ENCODE peak calls at places on chromosome 1, in nine cellular contexts. One of them, this sample, is unnamed.

GRCh38 chr1:188070848-188071247 is 1242.1 kb downstream of the PLA2G4A start:
- DNase-seq in posterior cingulate gyrus: no peak
- DNase-seq in dermis microvascular lymphatic vessel endothelial cell: no peak
- DNase-seq in cardiac fibroblast: no peak
- DNase-seq in H9: peak; percentile 50
- DNase-seq in naive thymus-derived CD8-positive, alpha-beta T cell: no peak
- DNase-seq in progenitor cell of endocrine pancreas: no peak
- DNase-seq in stimulated activated CD4-positive, alpha-beta T cell treated with anti-CD3 and anti-CD28 coated beads, Interleukin-12 subunit alpha, Interleukin-12 subunit beta, amount 100 ng/mL, for 4 hours: no peak
- DNase-seq in foreskin fibroblast: no peak
- DNase-seq in this sample: no peak

GRCh38 chr1:28510350-28511223 is 4.7 kb downstream of the RCC1 start:
- DNase-seq in posterior cingulate gyrus: no peak
- DNase-seq in dermis microvascular lymphatic vessel endothelial cell: peak; percentile 59
- DNase-seq in cardiac fibroblast: peak; percentile 63
- DNase-seq in H9: peak; percentile 59
- DNase-seq in naive thymus-derived CD8-positive, alpha-beta T cell: no peak
- DNase-seq in progenitor cell of endocrine pancreas: no peak
- DNase-seq in stimulated activated CD4-positive, alpha-beta T cell treated with anti-CD3 and anti-CD28 coated beads, Interleukin-12 subunit alpha, Interleukin-12 subunit beta, amount 100 ng/mL, for 4 hours: peak; percentile 34
- DNase-seq in foreskin fibroblast: no peak
- DNase-seq in this sample: peak; percentile 47

GRCh38 chr1:228198977-228199590 is 8.8 kb upstream of the OBSCN start:
- DNase-seq in posterior cingulate gyrus: no peak
- DNase-seq in dermis microvascular lymphatic vessel endothelial cell: no peak
- DNase-seq in cardiac fibroblast: peak; percentile 43
- DNase-seq in H9: no peak
- DNase-seq in naive thymus-derived CD8-positive, alpha-beta T cell: no peak
- DNase-seq in progenitor cell of endocrine pancreas: no peak
- DNase-seq in stimulated activated CD4-positive, alpha-beta T cell treated with anti-CD3 and anti-CD28 coated beads, Interleukin-12 subunit alpha, Interleukin-12 subunit beta, amount 100 ng/mL, for 4 hours: no peak
- DNase-seq in foreskin fibroblast: no peak
- DNase-seq in this sample: no peak

GRCh38 chr1:17377325-17377953 is 5.4 kb downstream of the PADI6 start:
- DNase-seq in posterior cingulate gyrus: no peak
- DNase-seq in dermis microvascular lymphatic vessel endothelial cell: no peak
- DNase-seq in cardiac fibroblast: no peak
- DNase-seq in H9: peak; percentile 69
- DNase-seq in naive thymus-derived CD8-positive, alpha-beta T cell: no peak
- DNase-seq in progenitor cell of endocrine pancreas: no peak
- DNase-seq in stimulated activated CD4-positive, alpha-beta T cell treated with anti-CD3 and anti-CD28 coated beads, Interleukin-12 subunit alpha, Interleukin-12 subunit beta, amount 100 ng/mL, for 4 hours: no peak
- DNase-seq in foreskin fibroblast: no peak
- DNase-seq in this sample: no peak

GRCh38 chr1:170664828-170665617 is 1.1 kb downstream of the PRRX1 start:
- DNase-seq in posterior cingulate gyrus: no peak
- DNase-seq in dermis microvascular lymphatic vessel endothelial cell: peak; percentile 42
- DNase-seq in cardiac fibroblast: peak; percentile 69
- DNase-seq in H9: peak; percentile 59
- DNase-seq in naive thymus-derived CD8-positive, alpha-beta T cell: no peak
- DNase-seq in progenitor cell of endocrine pancreas: no peak
- DNase-seq in stimulated activated CD4-positive, alpha-beta T cell treated with anti-CD3 and anti-CD28 coated beads, Interleukin-12 subunit alpha, Interleukin-12 subunit beta, amount 100 ng/mL, for 4 hours: no peak
- DNase-seq in foreskin fibroblast: peak; percentile 53
- DNase-seq in this sample: no peak

GRCh38 chr1:199529324-199529723 is 498.2 kb upstream of the NR5A2 start:
- DNase-seq in posterior cingulate gyrus: no peak
- DNase-seq in dermis microvascular lymphatic vessel endothelial cell: no peak
- DNase-seq in cardiac fibroblast: no peak
- DNase-seq in H9: no peak
- DNase-seq in naive thymus-derived CD8-positive, alpha-beta T cell: no peak
- DNase-seq in progenitor cell of endocrine pancreas: no peak
- DNase-seq in stimulated activated CD4-positive, alpha-beta T cell treated with anti-CD3 and anti-CD28 coated beads, Interleukin-12 subunit alpha, Interleukin-12 subunit beta, amount 100 ng/mL, for 4 hours: no peak
- DNase-seq in foreskin fibroblast: no peak
- DNase-seq in this sample: no peak

GRCh38 chr1:198967566-198967965 is 328.7 kb downstream of the PTPRC start:
- DNase-seq in posterior cingulate gyrus: no peak
- DNase-seq in dermis microvascular lymphatic vessel endothelial cell: no peak
- DNase-seq in cardiac fibroblast: no peak
- DNase-seq in H9: no peak
- DNase-seq in naive thymus-derived CD8-positive, alpha-beta T cell: no peak
- DNase-seq in progenitor cell of endocrine pancreas: no peak
- DNase-seq in stimulated activated CD4-positive, alpha-beta T cell treated with anti-CD3 and anti-CD28 coated beads, Interleukin-12 subunit alpha, Interleukin-12 subunit beta, amount 100 ng/mL, for 4 hours: no peak
- DNase-seq in foreskin fibroblast: no peak
- DNase-seq in this sample: no peak

GRCh38 chr1:224579526-224579925 is 36.6 kb upstream of the CNIH3 start:
- DNase-seq in posterior cingulate gyrus: no peak
- DNase-seq in dermis microvascular lymphatic vessel endothelial cell: no peak
- DNase-seq in cardiac fibroblast: peak; percentile 38
- DNase-seq in H9: no peak
- DNase-seq in naive thymus-derived CD8-positive, alpha-beta T cell: no peak
- DNase-seq in progenitor cell of endocrine pancreas: no peak
- DNase-seq in stimulated activated CD4-positive, alpha-beta T cell treated with anti-CD3 and anti-CD28 coated beads, Interleukin-12 subunit alpha, Interleukin-12 subunit beta, amount 100 ng/mL, for 4 hours: no peak
- DNase-seq in foreskin fibroblast: peak; percentile 91
- DNase-seq in this sample: no peak

GRCh38 chr1:64228181-64228957 is 24.9 kb downstream of the UBE2U start:
- DNase-seq in posterior cingulate gyrus: no peak
- DNase-seq in dermis microvascular lymphatic vessel endothelial cell: no peak
- DNase-seq in cardiac fibroblast: peak; percentile 83
- DNase-seq in H9: no peak
- DNase-seq in naive thymus-derived CD8-positive, alpha-beta T cell: no peak
- DNase-seq in progenitor cell of endocrine pancreas: no peak
- DNase-seq in stimulated activated CD4-positive, alpha-beta T cell treated with anti-CD3 and anti-CD28 coated beads, Interleukin-12 subunit alpha, Interleukin-12 subunit beta, amount 100 ng/mL, for 4 hours: no peak
- DNase-seq in foreskin fibroblast: peak; percentile 57
- DNase-seq in this sample: no peak

GRCh38 chr1:159828916-159829634 is 2.4 kb downstream of the SLAMF8 start:
- DNase-seq in posterior cingulate gyrus: peak; percentile 34
- DNase-seq in dermis microvascular lymphatic vessel endothelial cell: peak; percentile 39
- DNase-seq in cardiac fibroblast: peak; percentile 10
- DNase-seq in H9: peak; percentile 74
- DNase-seq in naive thymus-derived CD8-positive, alpha-beta T cell: no peak
- DNase-seq in progenitor cell of endocrine pancreas: no peak
- DNase-seq in stimulated activated CD4-positive, alpha-beta T cell treated with anti-CD3 and anti-CD28 coated beads, Interleukin-12 subunit alpha, Interleukin-12 subunit beta, amount 100 ng/mL, for 4 hours: no peak
- DNase-seq in foreskin fibroblast: no peak
- DNase-seq in this sample: no peak

GRCh38 chr1:47751188-47751587 is 246.0 kb downstream of the TRABD2B start:
- DNase-seq in posterior cingulate gyrus: no peak
- DNase-seq in dermis microvascular lymphatic vessel endothelial cell: peak; percentile 12
- DNase-seq in cardiac fibroblast: no peak
- DNase-seq in H9: no peak
- DNase-seq in naive thymus-derived CD8-positive, alpha-beta T cell: no peak
- DNase-seq in progenitor cell of endocrine pancreas: no peak
- DNase-seq in stimulated activated CD4-positive, alpha-beta T cell treated with anti-CD3 and anti-CD28 coated beads, Interleukin-12 subunit alpha, Interleukin-12 subunit beta, amount 100 ng/mL, for 4 hours: no peak
- DNase-seq in foreskin fibroblast: no peak
- DNase-seq in this sample: no peak

GRCh38 chr1:59188413-59189213 is 108.3 kb upstream of the FGGY start:
- DNase-seq in posterior cingulate gyrus: no peak
- DNase-seq in dermis microvascular lymphatic vessel endothelial cell: no peak
- DNase-seq in cardiac fibroblast: no peak
- DNase-seq in H9: no peak
- DNase-seq in naive thymus-derived CD8-positive, alpha-beta T cell: no peak
- DNase-seq in progenitor cell of endocrine pancreas: no peak
- DNase-seq in stimulated activated CD4-positive, alpha-beta T cell treated with anti-CD3 and anti-CD28 coated beads, Interleukin-12 subunit alpha, Interleukin-12 subunit beta, amount 100 ng/mL, for 4 hours: no peak
- DNase-seq in foreskin fibroblast: no peak
- DNase-seq in this sample: no peak

GRCh38 chr1:173315296-173315695 is 108.2 kb upstream of the TNFSF4 start:
- DNase-seq in posterior cingulate gyrus: no peak
- DNase-seq in dermis microvascular lymphatic vessel endothelial cell: no peak
- DNase-seq in cardiac fibroblast: no peak
- DNase-seq in H9: no peak
- DNase-seq in naive thymus-derived CD8-positive, alpha-beta T cell: no peak
- DNase-seq in progenitor cell of endocrine pancreas: no peak
- DNase-seq in stimulated activated CD4-positive, alpha-beta T cell treated with anti-CD3 and anti-CD28 coated beads, Interleukin-12 subunit alpha, Interleukin-12 subunit beta, amount 100 ng/mL, for 4 hours: no peak
- DNase-seq in foreskin fibroblast: no peak
- DNase-seq in this sample: no peak

GRCh38 chr1:8976896-8977295 is 31.2 kb downstream of the CA6 start:
- DNase-seq in posterior cingulate gyrus: no peak
- DNase-seq in dermis microvascular lymphatic vessel endothelial cell: no peak
- DNase-seq in cardiac fibroblast: no peak
- DNase-seq in H9: no peak
- DNase-seq in naive thymus-derived CD8-positive, alpha-beta T cell: no peak
- DNase-seq in progenitor cell of endocrine pancreas: no peak
- DNase-seq in stimulated activated CD4-positive, alpha-beta T cell treated with anti-CD3 and anti-CD28 coated beads, Interleukin-12 subunit alpha, Interleukin-12 subunit beta, amount 100 ng/mL, for 4 hours: no peak
- DNase-seq in foreskin fibroblast: no peak
- DNase-seq in this sample: no peak

GRCh38 chr1:232059726-232060360 is 433.3 kb downstream of the DISC1 start:
- DNase-seq in posterior cingulate gyrus: no peak
- DNase-seq in dermis microvascular lymphatic vessel endothelial cell: no peak
- DNase-seq in cardiac fibroblast: no peak
- DNase-seq in H9: no peak
- DNase-seq in naive thymus-derived CD8-positive, alpha-beta T cell: no peak
- DNase-seq in progenitor cell of endocrine pancreas: no peak
- DNase-seq in stimulated activated CD4-positive, alpha-beta T cell treated with anti-CD3 and anti-CD28 coated beads, Interleukin-12 subunit alpha, Interleukin-12 subunit beta, amount 100 ng/mL, for 4 hours: no peak
- DNase-seq in foreskin fibroblast: no peak
- DNase-seq in this sample: no peak

GRCh38 chr1:32539584-32540571 is 651 bp downstream of the ZBTB8A start:
- DNase-seq in posterior cingulate gyrus: peak; percentile 18
- DNase-seq in dermis microvascular lymphatic vessel endothelial cell: peak; percentile 56
- DNase-seq in cardiac fibroblast: peak; percentile 63
- DNase-seq in H9: peak; percentile 46
- DNase-seq in naive thymus-derived CD8-positive, alpha-beta T cell: peak; percentile 7
- DNase-seq in progenitor cell of endocrine pancreas: peak; percentile 51
- DNase-seq in stimulated activated CD4-positive, alpha-beta T cell treated with anti-CD3 and anti-CD28 coated beads, Interleukin-12 subunit alpha, Interleukin-12 subunit beta, amount 100 ng/mL, for 4 hours: peak; percentile 6
- DNase-seq in foreskin fibroblast: peak; percentile 45
- DNase-seq in this sample: no peak

GRCh38 chr1:156860113-156860638 is 489 bp upstream of the NTRK1 start:
- DNase-seq in posterior cingulate gyrus: peak; percentile 47
- DNase-seq in dermis microvascular lymphatic vessel endothelial cell: peak; percentile 48
- DNase-seq in cardiac fibroblast: peak; percentile 59
- DNase-seq in H9: peak; percentile 71
- DNase-seq in naive thymus-derived CD8-positive, alpha-beta T cell: peak; percentile 56
- DNase-seq in progenitor cell of endocrine pancreas: peak; percentile 39
- DNase-seq in stimulated activated CD4-positive, alpha-beta T cell treated with anti-CD3 and anti-CD28 coated beads, Interleukin-12 subunit alpha, Interleukin-12 subunit beta, amount 100 ng/mL, for 4 hours: peak; percentile 62
- DNase-seq in foreskin fibroblast: peak; percentile 36
- DNase-seq in this sample: peak; percentile 51

GRCh38 chr1:15459771-15460719 is 3.5 kb downstream of the CELA2A start:
- DNase-seq in posterior cingulate gyrus: no peak
- DNase-seq in dermis microvascular lymphatic vessel endothelial cell: no peak
- DNase-seq in cardiac fibroblast: no peak
- DNase-seq in H9: no peak
- DNase-seq in naive thymus-derived CD8-positive, alpha-beta T cell: no peak
- DNase-seq in progenitor cell of endocrine pancreas: no peak
- DNase-seq in stimulated activated CD4-positive, alpha-beta T cell treated with anti-CD3 and anti-CD28 coated beads, Interleukin-12 subunit alpha, Interleukin-12 subunit beta, amount 100 ng/mL, for 4 hours: no peak
- DNase-seq in foreskin fibroblast: no peak
- DNase-seq in this sample: no peak

GRCh38 chr1:112673589-112674439 is 645 bp upstream of the MOV10 start:
- DNase-seq in posterior cingulate gyrus: no peak
- DNase-seq in dermis microvascular lymphatic vessel endothelial cell: peak; percentile 66
- DNase-seq in cardiac fibroblast: peak; percentile 83
- DNase-seq in H9: no peak
- DNase-seq in naive thymus-derived CD8-positive, alpha-beta T cell: no peak
- DNase-seq in progenitor cell of endocrine pancreas: no peak
- DNase-seq in stimulated activated CD4-positive, alpha-beta T cell treated with anti-CD3 and anti-CD28 coated beads, Interleukin-12 subunit alpha, Interleukin-12 subunit beta, amount 100 ng/mL, for 4 hours: no peak
- DNase-seq in foreskin fibroblast: peak; percentile 75
- DNase-seq in this sample: no peak

GRCh38 chr1:187516874-187517273 is 688.1 kb downstream of the PLA2G4A start:
- DNase-seq in posterior cingulate gyrus: no peak
- DNase-seq in dermis microvascular lymphatic vessel endothelial cell: no peak
- DNase-seq in cardiac fibroblast: no peak
- DNase-seq in H9: no peak
- DNase-seq in naive thymus-derived CD8-positive, alpha-beta T cell: no peak
- DNase-seq in progenitor cell of endocrine pancreas: no peak
- DNase-seq in stimulated activated CD4-positive, alpha-beta T cell treated with anti-CD3 and anti-CD28 coated beads, Interleukin-12 subunit alpha, Interleukin-12 subunit beta, amount 100 ng/mL, for 4 hours: no peak
- DNase-seq in foreskin fibroblast: no peak
- DNase-seq in this sample: no peak

GRCh38 chr1:232267092-232267836 is 362.7 kb downstream of the SIPA1L2 start:
- DNase-seq in posterior cingulate gyrus: no peak
- DNase-seq in dermis microvascular lymphatic vessel endothelial cell: no peak
- DNase-seq in cardiac fibroblast: no peak
- DNase-seq in H9: no peak
- DNase-seq in naive thymus-derived CD8-positive, alpha-beta T cell: no peak
- DNase-seq in progenitor cell of endocrine pancreas: no peak
- DNase-seq in stimulated activated CD4-positive, alpha-beta T cell treated with anti-CD3 and anti-CD28 coated beads, Interleukin-12 subunit alpha, Interleukin-12 subunit beta, amount 100 ng/mL, for 4 hours: no peak
- DNase-seq in foreskin fibroblast: no peak
- DNase-seq in this sample: no peak

GRCh38 chr1:2279882-2280281 is 51.8 kb downstream of the SKI start:
- DNase-seq in posterior cingulate gyrus: no peak
- DNase-seq in dermis microvascular lymphatic vessel endothelial cell: no peak
- DNase-seq in cardiac fibroblast: no peak
- DNase-seq in H9: no peak
- DNase-seq in naive thymus-derived CD8-positive, alpha-beta T cell: no peak
- DNase-seq in progenitor cell of endocrine pancreas: no peak
- DNase-seq in stimulated activated CD4-positive, alpha-beta T cell treated with anti-CD3 and anti-CD28 coated beads, Interleukin-12 subunit alpha, Interleukin-12 subunit beta, amount 100 ng/mL, for 4 hours: no peak
- DNase-seq in foreskin fibroblast: no peak
- DNase-seq in this sample: no peak

GRCh38 chr1:206029484-206029883 is 5.8 kb upstream of the CTSE start:
- DNase-seq in posterior cingulate gyrus: no peak
- DNase-seq in dermis microvascular lymphatic vessel endothelial cell: peak; percentile 28
- DNase-seq in cardiac fibroblast: peak; percentile 66
- DNase-seq in H9: no peak
- DNase-seq in naive thymus-derived CD8-positive, alpha-beta T cell: no peak
- DNase-seq in progenitor cell of endocrine pancreas: no peak
- DNase-seq in stimulated activated CD4-positive, alpha-beta T cell treated with anti-CD3 and anti-CD28 coated beads, Interleukin-12 subunit alpha, Interleukin-12 subunit beta, amount 100 ng/mL, for 4 hours: no peak
- DNase-seq in foreskin fibroblast: no peak
- DNase-seq in this sample: no peak

GRCh38 chr1:188825471-188825870 is 1652.2 kb downstream of the BRINP3 start:
- DNase-seq in posterior cingulate gyrus: no peak
- DNase-seq in dermis microvascular lymphatic vessel endothelial cell: no peak
- DNase-seq in cardiac fibroblast: no peak
- DNase-seq in H9: no peak
- DNase-seq in naive thymus-derived CD8-positive, alpha-beta T cell: no peak
- DNase-seq in progenitor cell of endocrine pancreas: no peak
- DNase-seq in stimulated activated CD4-positive, alpha-beta T cell treated with anti-CD3 and anti-CD28 coated beads, Interleukin-12 subunit alpha, Interleukin-12 subunit beta, amount 100 ng/mL, for 4 hours: no peak
- DNase-seq in foreskin fibroblast: no peak
- DNase-seq in this sample: no peak

GRCh38 chr1:22830131-22830566 is 119.5 kb downstream of the EPHB2 start:
- DNase-seq in posterior cingulate gyrus: no peak
- DNase-seq in dermis microvascular lymphatic vessel endothelial cell: no peak
- DNase-seq in cardiac fibroblast: no peak
- DNase-seq in H9: no peak
- DNase-seq in naive thymus-derived CD8-positive, alpha-beta T cell: no peak
- DNase-seq in progenitor cell of endocrine pancreas: no peak
- DNase-seq in stimulated activated CD4-positive, alpha-beta T cell treated with anti-CD3 and anti-CD28 coated beads, Interleukin-12 subunit alpha, Interleukin-12 subunit beta, amount 100 ng/mL, for 4 hours: no peak
- DNase-seq in foreskin fibroblast: no peak
- DNase-seq in this sample: no peak